ENCODE peak calls at places on chromosomes 2 and 18, in eight cellular contexts. R is hepatocyte, N is Panc1, H is cardiac muscle cell, C is IMR-90, K is fibroblast of mammary gland, G is ovary, X is endothelial cell. W is an unnamed sample.

GRCh38 chr2:10552220-10552870 is 104.2 kb upstream of the ODC1 start:
- DNase-seq in N (no peak), R (no peak), H (no peak), X (no peak), G (no peak), K (no peak), C (no peak), W (no peak)

GRCh38 chr2:239806276-239806675 is 218.9 kb downstream of the NDUFA10 start:
- DNase-seq in R (no peak), H (no peak), X (no peak), K (no peak), C (no peak), N (no peak), G (no peak), W (no peak)

GRCh38 chr2:23901966-23902942 is 24.7 kb downstream of the ATAD2B start:
- DNase-seq in K (peak; percentile 77), X (no peak), R (no peak), C (peak; percentile 41), G (no peak), N (no peak), H (peak; percentile 38), W (no peak)

GRCh38 chr2:38184964-38185603 is 109.1 kb upstream of the CYP1B1 start:
- DNase-seq in X (no peak), G (no peak), C (peak; percentile 73), R (no peak), N (no peak), K (peak; percentile 98), H (peak; percentile 39), W (no peak)

GRCh38 chr18:13606589-13607254 is 119.6 kb downstream of the FAM210A start:
- DNase-seq in X (no peak), N (no peak), G (no peak), H (no peak), R (peak; percentile 45), C (no peak), K (no peak), W (no peak)

GRCh38 chr2:46643951-46644350 is 164.6 kb downstream of the TMEM247 start:
- DNase-seq in K (no peak), R (no peak), C (peak; percentile 64), H (no peak), N (no peak), X (no peak), G (no peak), W (no peak)

GRCh38 chr2:143284087-143284675 is 155.0 kb downstream of the ARHGAP15 start:
- DNase-seq in G (no peak), K (peak; percentile 55), R (peak; percentile 68), X (peak; percentile 25), C (peak; percentile 50), H (peak; percentile 67), N (no peak), W (no peak)

GRCh38 chr2:239399404-239399999 is 1.3 kb downstream of the HDAC4 start:
- DNase-seq in G (peak; percentile 68), K (peak; percentile 27), C (peak; percentile 8), X (no peak), H (peak; percentile 22), N (no peak), R (peak; percentile 71), W (no peak)

GRCh38 chr2:48435909-48436308 is 94.0 kb upstream of the STON1 start:
- DNase-seq in K (peak; percentile 15), N (no peak), X (no peak), H (no peak), C (peak; percentile 21), R (no peak), G (no peak), W (no peak)

GRCh38 chr2:39704540-39704939 is 38.8 kb downstream of the TMEM178A start:
- DNase-seq in R (no peak), X (no peak), N (no peak), H (no peak), C (no peak), G (no peak), K (no peak), W (no peak)

GRCh38 chr2:236293241-236293810 is 29.1 kb upstream of the ASB18 start:
- DNase-seq in K (no peak), R (no peak), C (no peak), X (no peak), N (no peak), G (no peak), H (no peak), W (no peak)

GRCh38 chr2:104923665-104924064 is 69.8 kb downstream of the POU3F3 start:
- DNase-seq in H (no peak), X (no peak), K (no peak), G (no peak), N (no peak), C (no peak), R (no peak), W (no peak)

GRCh38 chr2:24734741-24735140 is 58.5 kb downstream of the PTRHD1 start:
- DNase-seq in K (no peak), R (no peak), C (no peak), G (no peak), H (no peak), N (no peak), X (no peak), W (no peak)

GRCh38 chr2:64659252-64659651 is 5.5 kb upstream of the SERTAD2 start:
- DNase-seq in C (no peak), H (no peak), X (no peak), R (no peak), K (no peak), G (no peak), N (no peak), W (no peak)

GRCh38 chr2:150466770-150467640 is 20.5 kb downstream of the RND3 start:
- DNase-seq in H (peak; percentile 78), N (peak; percentile 42), R (no peak), X (no peak), G (no peak), C (peak; percentile 86), K (peak; percentile 87), W (no peak)

GRCh38 chr2:58140508-58141072 is 94.0 kb downstream of the VRK2 start:
- DNase-seq in R (no peak), N (no peak), C (peak; percentile 81), K (peak; percentile 89), X (no peak), G (no peak), H (no peak), W (no peak)

GRCh38 chr2:236565225-236565624 is 4.4 kb upstream of the ACKR3 start:
- DNase-seq in H (no peak), X (no peak), C (no peak), N (no peak), K (no peak), G (no peak), R (no peak), W (no peak)

GRCh38 chr2:11305958-11306357 is 38.5 kb downstream of the ROCK2 start:
- DNase-seq in H (peak; percentile 78), N (no peak), C (peak; percentile 92), G (no peak), R (peak; percentile 17), K (peak; percentile 88), X (no peak), W (no peak)

GRCh38 chr2:164457271-164457670 is 164.0 kb downstream of the GRB14 start:
- DNase-seq in H (no peak), X (no peak), N (no peak), G (no peak), K (no peak), C (no peak), R (no peak), W (no peak)

GRCh38 chr2:31079665-31080064 is 58.6 kb downstream of the GALNT14 start:
- DNase-seq in N (no peak), G (no peak), K (no peak), X (peak; percentile 55), C (no peak), H (no peak), R (no peak), W (no peak)

GRCh38 chr2:60456115-60456770 is 97.2 kb downstream of the BCL11A start:
- DNase-seq in R (no peak), C (no peak), G (no peak), N (no peak), X (no peak), H (no peak), K (no peak), W (no peak)
- TF ChIP-seq CTCF in R (no peak), C (no peak), G (no peak), N (peak; percentile 13), X (peak; percentile 27), H (no peak), K (no peak), W (no peak)

DNA sequence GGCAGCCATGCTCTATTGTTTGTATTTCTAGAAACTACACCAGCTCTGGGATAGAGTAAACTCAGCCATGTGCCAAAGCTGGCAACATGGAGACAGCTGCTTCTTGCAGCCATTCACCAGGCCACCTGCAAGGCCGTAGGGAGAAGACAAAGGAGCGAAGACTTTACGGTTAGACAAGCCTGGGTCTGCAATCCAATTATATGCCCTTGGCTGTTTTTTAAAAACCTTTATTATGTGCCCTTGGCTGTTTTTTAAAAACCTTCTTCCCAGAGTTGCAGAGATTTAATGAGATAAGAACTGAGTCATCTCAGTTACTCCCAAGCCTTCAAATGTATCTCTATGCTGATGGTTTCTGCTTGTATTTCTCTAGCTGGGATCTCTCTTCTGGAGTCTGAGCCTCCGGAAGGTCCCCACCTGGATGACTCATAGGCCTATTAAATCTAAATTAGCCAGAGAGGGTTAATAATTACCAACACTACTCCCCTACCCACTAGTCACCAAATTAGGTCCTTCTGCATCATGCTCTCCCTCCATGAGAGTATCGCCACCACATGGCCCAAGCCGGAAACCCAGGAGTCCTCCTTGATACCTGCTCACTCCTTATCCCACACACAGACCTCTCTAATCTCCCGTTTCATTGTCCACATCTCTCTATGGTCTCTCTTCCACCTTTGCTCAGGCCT is 17.5 kb upstream of the DPP4 start:
- DNase-seq in N (no peak), R (peak; percentile 76), X (no peak), G (no peak), C (peak; percentile 42), H (no peak), K (peak; percentile 40), W (no peak)
- TF ChIP-seq CTCF in N (no peak), R (peak; percentile 39), X (no peak), G (no peak), C (no peak), H (peak; percentile 12), K (peak; percentile 18), W (no peak)

GRCh38 chr2:129253461-129253812 is 726.0 kb upstream of the RAB6C start:
- DNase-seq in R (peak; percentile 45), X (peak; percentile 27), N (no peak), H (peak; percentile 53), G (no peak), K (no peak), C (no peak), W (no peak)
- TF ChIP-seq CTCF in R (peak; percentile 37), X (peak; percentile 30), N (peak; percentile 59), H (peak; percentile 51), G (no peak), K (no peak), C (no peak), W (no peak)

DNA sequence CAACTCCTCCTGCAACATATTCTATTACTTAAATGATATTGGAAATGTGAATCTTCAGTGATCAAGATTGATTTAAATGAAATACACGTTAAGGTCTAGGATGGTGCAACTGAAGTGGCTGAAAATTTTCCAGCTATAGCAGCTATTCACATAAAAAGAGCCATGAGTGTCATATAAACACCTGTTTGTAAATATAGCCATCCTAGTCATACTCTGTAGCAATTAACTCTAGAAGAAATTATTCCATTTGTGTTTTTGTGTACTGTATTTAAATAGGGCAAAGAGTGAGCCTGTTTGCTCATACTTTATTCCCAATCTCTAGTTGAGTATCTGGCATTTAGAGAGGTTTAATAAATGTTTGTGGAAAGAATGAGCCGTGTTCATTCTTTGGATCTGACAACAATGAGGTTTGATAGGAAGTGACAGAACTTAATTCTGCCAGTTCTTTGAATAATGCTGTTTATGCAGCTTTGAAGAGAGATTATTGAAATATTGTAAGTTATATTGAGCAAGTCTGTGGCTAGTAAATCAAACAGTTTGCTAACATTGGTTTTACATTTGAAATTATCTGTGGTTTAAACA is 49.7 kb downstream of the BABAM2 start:
- DNase-seq in N (no peak), K (no peak), R (no peak), G (no peak), H (no peak), X (no peak), C (no peak), W (no peak)
- TF ChIP-seq CTCF in N (no peak), K (no peak), R (no peak), G (no peak), H (no peak), X (no peak), C (no peak), W (no peak)

W was measured in D721Med.